ENCODE peak calls at places on chromosomes 6 and 20, in six cellular contexts. P is right lobe of liver, C is left lung, A is transverse colon, E is colonic mucosa, N is body of pancreas. U is an unnamed sample.

GRCh38 chr6:45742591-45742990 is 273.1 kb downstream of the CLIC5 start:
- DNase-seq in P (no peak), C (no peak), A (no peak), E (no peak), N (no peak), U (no peak)

GRCh38 chr6:2857580-2858337 is 16.1 kb upstream of the SERPINB1 start:
- DNase-seq in P (no peak), C (no peak), A (peak), E (no peak), N (no peak), U (no peak)

GRCh38 chr20:53706511-53707031 is 112.9 kb upstream of the ZNF217 start:
- DNase-seq in P (no peak), C (no peak), A (no peak), E (no peak), N (no peak), U (no peak)

GRCh38 chr6:76876922-76877553 is 586.3 kb downstream of the HTR1B start:
- DNase-seq in P (peak), C (no peak), A (peak), E (peak), N (peak), U (no peak)

GRCh38 chr20:4814696-4815252 is 93.1 kb downstream of the PRND start:
- DNase-seq in P (no peak), C (peak), A (peak), E (no peak), N (no peak), U (no peak)

GRCh38 chr6:34511923-34512737 is 44.0 kb downstream of the SPDEF start:
- DNase-seq in P (no peak), C (no peak), A (no peak), E (no peak), N (no peak), U (no peak)

GRCh38 chr6:13267142-13267621 is 61.2 kb downstream of the TBC1D7 start:
- DNase-seq in P (no peak), C (no peak), A (no peak), E (no peak), N (no peak), U (no peak)

GRCh38 chr20:53800883-53801604 is 207.4 kb upstream of the ZNF217 start:
- DNase-seq in P (peak), C (peak), A (peak), E (peak), N (peak), U (no peak)

GRCh38 chr20:38073307-38074010 is 39.9 kb downstream of the RPRD1B start:
- DNase-seq in P (no peak), C (peak), A (peak), E (peak), N (peak), U (peak)

GRCh38 chr20:57265649-57266250 is 691 bp downstream of the BMP7 start:
- DNase-seq in P (no peak), C (no peak), A (no peak), E (no peak), N (no peak), U (no peak)

DNA sequence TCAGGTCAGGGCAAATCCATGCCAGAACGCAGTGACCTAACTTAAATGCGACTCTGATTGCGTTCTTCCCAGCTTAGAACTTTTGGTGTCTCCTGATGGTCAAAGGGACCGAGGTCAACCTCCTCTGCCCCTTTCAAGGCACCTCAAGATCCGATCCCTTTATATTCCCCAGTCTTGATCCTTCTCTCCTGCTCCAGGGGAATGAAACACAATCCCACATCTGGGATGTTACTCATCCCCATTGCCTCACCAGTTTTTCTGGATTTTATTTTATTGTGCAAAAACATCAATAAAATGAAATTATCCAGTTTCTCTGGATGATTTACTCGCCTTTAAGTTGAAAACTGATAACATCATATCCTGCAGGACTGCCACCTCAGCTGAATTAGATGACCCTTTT is 43.9 kb downstream of the IRAK1BP1 start:
- DNase-seq in P (no peak), C (no peak), A (no peak), E (no peak), N (no peak), U (no peak)
- H3K4me3 ChIP-seq in P (no peak), C (no peak), A (peak), E (no peak), N (no peak), U (peak)

GRCh38 chr6:111765681-111766523 is 107.3 kb downstream of the FYN start:
- DNase-seq in P (no peak), C (no peak), A (no peak), E (no peak), N (no peak), U (no peak)
- H3K27ac ChIP-seq in P (no peak), C (no peak), A (no peak), E (no peak), N (no peak), U (no peak)

GRCh38 chr6:161152904-161153662 is 120.8 kb downstream of the AGPAT4 start:
- DNase-seq in P (peak), C (no peak), A (no peak), E (no peak), N (no peak), U (no peak)
- TF ChIP-seq CTCF in P (peak), C (peak), A (peak), E (peak), N (peak), U (peak)

DNA sequence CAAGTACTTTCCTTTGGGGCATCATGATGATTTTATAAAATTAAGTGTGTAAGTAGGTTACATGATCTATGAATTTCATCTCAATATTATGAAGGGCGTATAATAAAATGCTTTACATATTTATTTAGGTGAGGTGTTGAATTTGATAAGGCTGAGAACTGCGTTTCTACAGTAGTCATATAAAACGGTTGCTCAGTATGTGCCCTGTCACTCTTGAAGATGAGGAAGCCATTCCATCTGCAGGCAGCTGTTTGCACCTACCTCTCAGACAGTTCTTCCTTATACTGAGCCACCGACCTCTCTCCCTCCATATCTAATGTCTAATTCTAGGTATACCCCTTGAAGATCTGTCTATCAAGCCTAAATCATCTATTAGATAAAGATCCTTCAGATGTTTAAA is 16.1 kb downstream of the NCOA7 start:
- DNase-seq in P (no peak), C (no peak), A (no peak), E (no peak), N (no peak), U (no peak)
- H3K4me3 ChIP-seq in P (no peak), C (no peak), A (no peak), E (no peak), N (no peak), U (no peak)

GRCh38 chr6:24325978-24326377 is 31.9 kb downstream of the DCDC2 start:
- DNase-seq in P (no peak), C (no peak), A (no peak), E (no peak), N (no peak), U (no peak)

GRCh38 chr6:24321538-24322162 is 36.2 kb downstream of the DCDC2 start:
- DNase-seq in P (no peak), C (no peak), A (no peak), E (no peak), N (no peak), U (no peak)

GRCh38 chr6:24322924-24323323 is 34.9 kb downstream of the DCDC2 start:
- DNase-seq in P (no peak), C (no peak), A (no peak), E (no peak), N (no peak), U (no peak)

GRCh38 chr6:24324617-24325016 is 33.2 kb downstream of the DCDC2 start:
- DNase-seq in P (no peak), C (no peak), A (no peak), E (no peak), N (no peak), U (no peak)

GRCh38 chr6:24323632-24324337 is 34.1 kb downstream of the DCDC2 start:
- DNase-seq in P (no peak), C (no peak), A (no peak), E (no peak), N (no peak), U (no peak)
- H3K27ac ChIP-seq in P (no peak), C (no peak), A (no peak), E (no peak), N (peak), U (no peak)

DNA sequence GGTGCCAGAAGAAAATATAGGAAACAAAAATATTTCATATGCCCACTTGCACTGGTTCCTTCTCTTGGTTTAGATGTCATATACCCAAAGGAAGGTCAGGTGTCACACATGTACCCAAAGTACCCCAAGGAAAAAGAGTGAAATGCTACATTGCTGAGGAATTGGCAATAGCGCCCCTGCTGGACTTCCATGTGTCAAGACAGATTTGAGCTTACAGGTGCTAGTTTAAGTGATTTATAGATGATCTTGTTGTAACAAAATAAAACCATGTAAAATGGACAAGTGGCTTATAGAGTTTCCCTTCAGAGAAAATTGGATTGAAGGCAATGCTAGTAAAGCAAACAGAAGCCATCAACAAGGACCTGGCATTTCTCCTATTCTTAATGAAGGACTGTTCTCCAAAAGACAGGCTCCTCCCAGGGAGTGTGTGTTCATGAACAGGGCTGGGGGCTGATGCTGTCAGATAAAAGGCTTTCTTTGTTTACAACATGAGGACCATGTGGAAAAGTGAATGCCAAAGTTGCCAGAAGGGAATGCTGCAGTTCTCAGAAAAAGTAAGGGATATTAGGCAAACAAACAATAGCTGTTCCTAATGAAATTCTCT is 64.3 kb upstream of the PAK5 start:
- DNase-seq in P (no peak), C (no peak), A (no peak), E (no peak), N (peak), U (no peak)
- TF ChIP-seq CTCF in P (peak), C (peak), A (no peak), E (peak), N (peak), U (no peak)

GRCh38 chr20:22452442-22453011 is 131.8 kb downstream of the FOXA2 start:
- DNase-seq in P (no peak), C (no peak), A (no peak), E (no peak), N (no peak), U (no peak)

GRCh38 chr20:22453244-22454080 is 130.9 kb downstream of the FOXA2 start:
- DNase-seq in P (no peak), C (no peak), A (peak), E (peak), N (peak), U (no peak)

GRCh38 chr20:22449115-22449973 is 135.0 kb downstream of the FOXA2 start:
- DNase-seq in P (peak), C (no peak), A (no peak), E (no peak), N (peak), U (no peak)

GRCh38 chr20:22447448-22447778 is 137.0 kb downstream of the FOXA2 start:
- DNase-seq in P (no peak), C (no peak), A (no peak), E (no peak), N (no peak), U (no peak)

GRCh38 chr20:22450540-22450939 is 133.8 kb downstream of the FOXA2 start:
- DNase-seq in P (no peak), C (no peak), A (no peak), E (no peak), N (no peak), U (no peak)
- H3K4me3 ChIP-seq in P (no peak), C (no peak), A (no peak), E (no peak), N (no peak), U (no peak)

DNA sequence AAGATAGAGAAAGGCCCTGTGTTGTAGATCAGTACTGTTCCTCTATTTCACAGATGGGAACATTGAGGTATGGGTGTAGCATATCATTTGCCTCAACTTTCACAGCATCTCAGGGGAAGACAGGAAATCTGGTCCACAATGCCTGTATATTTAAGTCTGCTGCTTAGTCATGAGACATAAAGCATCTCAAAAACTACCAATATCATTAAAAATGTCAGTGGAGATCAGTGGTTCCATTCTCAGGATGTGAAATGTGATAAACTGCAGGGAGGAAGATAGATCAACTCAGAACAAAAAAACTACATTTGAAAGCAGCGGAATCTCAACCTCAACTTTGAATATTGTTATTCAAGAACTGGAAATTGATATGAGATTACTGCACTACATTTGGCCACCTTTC is 192.9 kb upstream of the PREP start:
- DNase-seq in P (no peak), C (no peak), A (no peak), E (no peak), N (no peak), U (no peak)
- H3K27ac ChIP-seq in P (no peak), C (no peak), A (peak), E (no peak), N (no peak), U (no peak)